ENCODE peak calls at places on chromosome 4, in six cellular contexts. E is activated CD4-positive, CD25-positive, alpha-beta regulatory T cell treated with anti-CD3 and anti-CD28 coated beads, Interleukin-2, amount 50 U/mL, for 72 hours; M is AML-193; O is foreskin fibroblast; K is naive thymus-derived CD8-positive, alpha-beta T cell; V is cerebellar cortex. P is an unnamed sample.
A peak's percentile ranks its signal among the peaks of the same experiment; 100 is the strongest.

GRCh38 chr4:95472538-95472937 is 76.2 kb downstream of the UNC5C start:
- DNase-seq in E (no peak), M (no peak), O (no peak), K (no peak), V (no peak), P (no peak)

GRCh38 chr4:102356562-102357202 is 11.4 kb upstream of the SLC39A8 start:
- DNase-seq in E (no peak), M (no peak), O (no peak), K (no peak), V (no peak), P (no peak)

GRCh38 chr4:189001283-189001970 is 862.2 kb downstream of the TRIML1 start:
- DNase-seq in E (no peak), M (no peak), O (no peak), K (no peak), V (no peak), P (no peak)

GRCh38 chr4:152860057-152860456 is 76.1 kb upstream of the FHDC1 start:
- DNase-seq in E (no peak), M (no peak), O (no peak), K (no peak), V (no peak), P (no peak)

GRCh38 chr4:52038109-52038912 is at the start of gene SGCB:
- DNase-seq in E (peak; percentile 76), M (no peak), O (peak; percentile 51), K (peak; percentile 71), V (peak; percentile 71), P (no peak)

GRCh38 chr4:113300384-113301011 is 251.0 kb downstream of the ANK2 start:
- DNase-seq in E (no peak), M (no peak), O (peak; percentile 62), K (no peak), V (no peak), P (no peak)

GRCh38 chr4:163063891-163064290 is 102.8 kb downstream of the NAF1 start:
- DNase-seq in E (no peak), M (no peak), O (no peak), K (no peak), V (no peak), P (no peak)

GRCh38 chr4:33494150-33494549 is 2750.2 kb downstream of the ARAP2 start:
- DNase-seq in E (no peak), M (no peak), O (peak; percentile 7), K (no peak), V (no peak), P (no peak)

GRCh38 chr4:78774395-78774794 is 1.8 kb upstream of the BMP2K start:
- DNase-seq in E (no peak), M (no peak), O (no peak), K (no peak), V (no peak), P (no peak)

GRCh38 chr4:14928035-14928434 is 74.2 kb upstream of the CPEB2 start:
- DNase-seq in E (no peak), M (no peak), O (no peak), K (no peak), V (peak; percentile 71), P (no peak)

GRCh38 chr4:159366966-159367365 is 264.1 kb downstream of the RAPGEF2 start:
- DNase-seq in E (no peak), M (no peak), O (no peak), K (no peak), V (no peak), P (no peak)

GRCh38 chr4:167688660-167689142 is 403.6 kb upstream of the ANXA10 start:
- DNase-seq in E (no peak), M (no peak), O (no peak), K (no peak), V (no peak), P (no peak)

GRCh38 chr4:35102111-35102510 is 1142.2 kb downstream of the ARAP2 start:
- DNase-seq in E (no peak), M (no peak), O (no peak), K (no peak), V (no peak), P (no peak)

GRCh38 chr4:55553442-55553841 is 6.7 kb upstream of the CLOCK start:
- DNase-seq in E (no peak), M (no peak), O (peak; percentile 72), K (no peak), V (no peak), P (no peak)

GRCh38 chr4:88422403-88422802 is 34.5 kb upstream of the HERC5 start:
- DNase-seq in E (no peak), M (no peak), O (no peak), K (no peak), V (no peak), P (no peak)

GRCh38 chr4:7282094-7282370 is 89.7 kb downstream of the SORCS2 start:
- DNase-seq in E (no peak), M (no peak), O (no peak), K (no peak), V (no peak), P (no peak)

GRCh38 chr4:98659106-98659592 is 738 bp upstream of the TSPAN5 start:
- DNase-seq in E (no peak), M (no peak), O (no peak), K (no peak), V (no peak), P (no peak)

GRCh38 chr4:124322234-124322831 is 390.2 kb downstream of the ANKRD50 start:
- DNase-seq in E (no peak), M (peak; percentile 56), O (no peak), K (no peak), V (peak; percentile 49), P (no peak)

P was measured in coronary artery.